ENCODE peak calls at places on chromosomes 7 and 10, in nine cellular contexts. V, N, T, D, F, K, Y, J and Z are unnamed samples. For H3K4me1, the result is how much of the 10 kb centered on the place peaks cover.

GRCh38 chr7:142669074-142669654 is 80.1 kb upstream of the PRSS1 start:
- DNase-seq in V (no peak), N (no peak), T (peak), D (no peak), F (no peak), K (no peak), Y (no peak), J (peak), Z (no peak)

GRCh38 chr10:79487296-79488194 is 24.8 kb upstream of the EIF5AL1 start:
- DNase-seq in V (peak), N (peak), T (peak), D (peak), F (peak), K (peak), Y (no peak), J (peak), Z (no peak)

GRCh38 chr10:54065106-54065505 is 735.9 kb downstream of the PCDH15 start:
- DNase-seq in V (no peak), N (no peak), T (no peak), D (no peak), F (no peak), K (no peak), Y (no peak), J (no peak), Z (no peak)

GRCh38 chr7:114209968-114210367 is 204.6 kb upstream of the FOXP2 start:
- DNase-seq in V (no peak), N (peak), T (no peak), D (no peak), F (no peak), K (no peak), Y (no peak), J (no peak), Z (no peak)

GRCh38 chr7:45656431-45656830 is 82.3 kb downstream of the ADCY1 start:
- DNase-seq in V (no peak), N (peak), T (no peak), D (peak), F (no peak), K (no peak), Y (no peak), J (no peak), Z (no peak)

GRCh38 chr10:86779267-86780017 is 23.0 kb downstream of the BMPR1A start:
- DNase-seq in V (no peak), N (no peak), T (peak), D (no peak), F (no peak), K (no peak), Y (no peak), J (no peak), Z (no peak)

GRCh38 chr7:23600251-23600650 is 3.1 kb downstream of the CCDC126 start:
- DNase-seq in V (no peak), N (no peak), T (peak), D (no peak), F (no peak), K (no peak), Y (no peak), J (no peak), Z (no peak)

GRCh38 chr10:119538632-119539358 is 3.7 kb downstream of the RGS10 start:
- DNase-seq in V (peak), N (no peak), T (peak), D (no peak), F (no peak), K (no peak), Y (peak), J (peak), Z (no peak)

GRCh38 chr7:24980695-24981543 is 941 bp upstream of the OSBPL3 start:
- DNase-seq in V (peak), N (peak), T (peak), D (peak), F (peak), K (peak), Y (no peak), J (peak), Z (peak)

GRCh38 chr10:85741626-85742300 is 624.8 kb downstream of the GRID1 start:
- DNase-seq in V (no peak), N (no peak), T (no peak), D (no peak), F (no peak), K (no peak), Y (no peak), J (no peak), Z (no peak)

GRCh38 chr10:99658622-99659030 is 683 bp upstream of the ENTPD7 start:
- DNase-seq in V (peak), N (peak), T (peak), D (peak), F (peak), K (peak), Y (no peak), J (no peak), Z (peak)

GRCh38 chr10:116211682-116212081 is 61.3 kb downstream of the GFRA1 start:
- DNase-seq in V (no peak), N (no peak), T (peak), D (no peak), F (no peak), K (no peak), Y (no peak), J (no peak), Z (no peak)

GRCh38 chr7:7902845-7903244 is 65.8 kb upstream of the GLCCI1 start:
- DNase-seq in V (no peak), N (no peak), T (no peak), D (no peak), F (no peak), K (no peak), Y (no peak), J (no peak), Z (no peak)

GRCh38 chr10:73920084-73920483 is 9.2 kb downstream of the PLAU start:
- DNase-seq in V (peak), N (no peak), T (peak), D (no peak), F (peak), K (no peak), Y (no peak), J (peak), Z (no peak)

GRCh38 chr10:118845776-118846175 is 91.0 kb upstream of the CACUL1 start:
- DNase-seq in V (no peak), N (peak), T (no peak), D (no peak), F (no peak), K (no peak), Y (no peak), J (no peak), Z (no peak)

GRCh38 chr10:114489521-114490310 is 85.4 kb upstream of the AFAP1L2 start:
- DNase-seq in V (no peak), N (peak), T (no peak), D (no peak), F (no peak), K (no peak), Y (no peak), J (peak), Z (no peak)

GRCh38 chr10:6086375-6087233 is 2.2 kb upstream of the RBM17 start:
- DNase-seq in V (peak), N (peak), T (peak), D (peak), F (peak), K (peak), Y (peak), J (peak), Z (peak)
- H3K4me3 ChIP-seq in V (no peak), N (no peak), T (peak), D (peak), F (peak), K (peak), Y (no peak), J (peak), Z (no peak)

GRCh38 chr10:71998119-71998839 is 34.1 kb downstream of the CHST3 start:
- DNase-seq in V (no peak), N (no peak), T (no peak), D (peak), F (no peak), K (no peak), Y (no peak), J (no peak), Z (no peak)
- H3K4me1 ChIP-seq in V (under half), N (under half), T (under half), D (half or more), F (half or more), K (under half), Y (under half), J (under half), Z (half or more)

GRCh38 chr10:92688927-92689662 is 660 bp upstream of the HHEX start:
- DNase-seq in V (peak), N (peak), T (peak), D (peak), F (peak), K (no peak), Y (no peak), J (peak), Z (no peak)

GRCh38 chr10:92689663-92690210 is at the start of gene HHEX:
- DNase-seq in V (peak), N (peak), T (peak), D (peak), F (no peak), K (peak), Y (no peak), J (peak), Z (no peak)

GRCh38 chr10:92691042-92691590 is 1.4 kb downstream of the HHEX start:
- DNase-seq in V (no peak), N (peak), T (no peak), D (no peak), F (no peak), K (peak), Y (no peak), J (no peak), Z (no peak)

GRCh38 chr10:92690211-92691041 is 671 bp downstream of the HHEX start:
- DNase-seq in V (peak), N (peak), T (peak), D (peak), F (peak), K (peak), Y (no peak), J (no peak), Z (no peak)

DNA sequence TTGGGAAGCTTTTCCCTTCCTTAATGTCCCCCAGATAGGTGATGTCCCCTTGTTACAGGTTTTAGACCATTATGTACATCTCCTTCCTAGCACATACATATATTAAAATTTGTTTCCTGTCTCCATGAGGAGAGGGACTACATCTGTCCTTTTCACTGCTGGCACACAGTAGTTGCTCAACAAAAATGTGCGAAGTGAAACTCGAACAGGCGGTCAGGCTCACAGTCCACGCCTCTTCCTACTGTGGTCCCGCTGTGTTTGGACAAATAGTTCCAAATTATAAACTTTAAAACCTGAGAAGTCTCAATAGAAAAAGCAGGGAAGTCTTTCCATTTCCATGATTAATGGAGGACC is 1.2 kb upstream of the HHEX start:
- DNase-seq in V (no peak), N (no peak), T (no peak), D (no peak), F (no peak), K (no peak), Y (no peak), J (no peak), Z (no peak)
- H3K4me3 ChIP-seq in V (peak), N (peak), T (peak), D (peak), F (peak), K (peak), Y (peak), J (peak), Z (peak)

GRCh38 chr10:80946957-80947722 is 409.4 kb downstream of the SH2D4B start:
- DNase-seq in V (no peak), N (no peak), T (no peak), D (no peak), F (no peak), K (no peak), Y (no peak), J (no peak), Z (no peak)
- H3K4me1 ChIP-seq in V (under half), N (under half), T (under half), D (under half), F (under half), K (under half), Y (under half), J (under half), Z (under half)

GRCh38 chr10:101284171-101285092 is 55.2 kb upstream of the LBX1 start:
- DNase-seq in V (no peak), N (peak), T (no peak), D (no peak), F (no peak), K (no peak), Y (no peak), J (no peak), Z (no peak)
- H3K4me3 ChIP-seq in V (no peak), N (peak), T (no peak), D (peak), F (peak), K (no peak), Y (no peak), J (no peak), Z (peak)